ENCODE peak calls at places on chromosome 1, in four cellular contexts. Q, E, I and L are unnamed samples.

GRCh38 chr1:55214903-55215193 is 316 bp downstream of the USP24 start:
- DNase-seq in Q (peak), E (no peak), I (no peak), L (no peak)

GRCh38 chr1:229230893-229231753 is 39.8 kb upstream of the RAB4A start:
- DNase-seq in Q (no peak), E (no peak), I (no peak), L (no peak)

GRCh38 chr1:173150795-173151194 is 56.3 kb downstream of the TNFSF4 start:
- DNase-seq in Q (no peak), E (no peak), I (no peak), L (no peak)

GRCh38 chr1:203166192-203166940 is 9.3 kb downstream of the MYBPH start:
- DNase-seq in Q (no peak), E (no peak), I (peak), L (no peak)

GRCh38 chr1:100719490-100719889 is at the start of gene VCAM1:
- DNase-seq in Q (no peak), E (no peak), I (peak), L (no peak)

GRCh38 chr1:202638019-202638887 is 72.0 kb downstream of the SYT2 start:
- DNase-seq in Q (no peak), E (no peak), I (no peak), L (no peak)

GRCh38 chr1:234309598-234310459 is 63.4 kb upstream of the COA6 start:
- DNase-seq in Q (peak), E (peak), I (peak), L (peak)

GRCh38 chr1:33641099-33641830 is 168.8 kb downstream of the ZSCAN20 start:
- DNase-seq in Q (no peak), E (no peak), I (no peak), L (peak)